ENCODE peak calls at places on chromosome 10, in ten cellular contexts. W is mesothelial cell of epicardium; D is body of pancreas; E is cardiac muscle cell; O is GM13977; I is right atrium auricular region; C is NCI-H1105; S is myocyte; R is CD4-positive, alpha-beta T cell; N is activated CD4-positive, alpha-beta T cell treated with anti-CD3 and anti-CD28 coated beads, Interleukin-2, amount 10 ng/mL, durations not matched to agents 7 days and 5 days. H is an unnamed sample.

GRCh38 chr10:28644647-28645046 is 32.7 kb upstream of the BAMBI start:
- DNase-seq in W (no peak), D (no peak), E (no peak), O (no peak), I (no peak), C (no peak), S (no peak), R (no peak), N (no peak), H (no peak)

GRCh38 chr10:80161321-80162084 is 29.0 kb downstream of the PLAC9 start:
- DNase-seq in W (no peak), D (no peak), E (peak; percentile 27), O (no peak), I (no peak), C (peak; percentile 13), S (peak; percentile 33), R (no peak), N (no peak), H (no peak)

GRCh38 chr10:131790021-131790420 is 110.8 kb upstream of the PPP2R2D start:
- DNase-seq in W (no peak), D (no peak), E (no peak), O (no peak), I (no peak), C (no peak), S (no peak), R (no peak), N (no peak), H (no peak)

GRCh38 chr10:42734537-42734936 is 48.1 kb upstream of the BMS1 start:
- DNase-seq in W (no peak), D (peak; percentile 17), E (no peak), O (no peak), I (no peak), C (no peak), S (no peak), R (no peak), N (no peak), H (no peak)

GRCh38 chr10:78904196-78904595 is 164.6 kb upstream of the ZMIZ1 start:
- DNase-seq in W (peak; percentile 33), D (no peak), E (no peak), O (no peak), I (peak; percentile 42), C (no peak), S (no peak), R (no peak), N (no peak), H (no peak)

GRCh38 chr10:77104459-77104980 is 533.1 kb downstream of the KCNMA1 start:
- DNase-seq in W (no peak), D (peak; percentile 43), E (peak; percentile 50), O (no peak), I (peak; percentile 78), C (no peak), S (peak; percentile 20), R (no peak), N (no peak), H (no peak)

GRCh38 chr10:77564781-77565589 is 72.6 kb downstream of the KCNMA1 start:
- DNase-seq in W (no peak), D (no peak), E (peak; percentile 8), O (no peak), I (no peak), C (no peak), S (peak; percentile 89), R (no peak), N (no peak), H (no peak)

GRCh38 chr10:32446701-32447406 is 914 bp downstream of the CCDC7 start:
- DNase-seq in W (no peak), D (no peak), E (peak; percentile 55), O (no peak), I (no peak), C (no peak), S (peak; percentile 44), R (no peak), N (no peak), H (no peak)

GRCh38 chr10:79241990-79242619 is 105.2 kb upstream of the PPIF start:
- DNase-seq in W (no peak), D (peak; percentile 77), E (peak; percentile 54), O (peak; percentile 84), I (peak; percentile 84), C (no peak), S (no peak), R (no peak), N (peak; percentile 31), H (peak; percentile 82)

GRCh38 chr10:60735244-60735643 is 43.0 kb upstream of the CDK1 start:
- DNase-seq in W (no peak), D (no peak), E (no peak), O (no peak), I (no peak), C (peak; percentile 27), S (no peak), R (no peak), N (no peak), H (no peak)

GRCh38 chr10:70440296-70441160 is 953 bp downstream of the NODAL start:
- DNase-seq in W (no peak), D (no peak), E (no peak), O (peak; percentile 50), I (no peak), C (no peak), S (no peak), R (no peak), N (peak; percentile 10), H (no peak)

GRCh38 chr10:78852856-78853255 is 215.9 kb upstream of the ZMIZ1 start:
- DNase-seq in W (no peak), D (peak; percentile 68), E (peak; percentile 40), O (no peak), I (no peak), C (no peak), S (no peak), R (no peak), N (peak; percentile 13), H (no peak)

GRCh38 chr10:90644165-90644564 is 213.7 kb downstream of the HTR7 start:
- DNase-seq in W (no peak), D (no peak), E (peak; percentile 59), O (no peak), I (no peak), C (no peak), S (no peak), R (no peak), N (no peak), H (no peak)

GRCh38 chr10:89789188-89789587 is 87.8 kb downstream of the KIF20B start:
- DNase-seq in W (no peak), D (no peak), E (no peak), O (no peak), I (no peak), C (no peak), S (no peak), R (no peak), N (no peak), H (no peak)

GRCh38 chr10:126157127-126157526 is 231.2 kb downstream of the ADAM12 start:
- DNase-seq in W (no peak), D (no peak), E (no peak), O (no peak), I (no peak), C (no peak), S (no peak), R (no peak), N (no peak), H (no peak)

GRCh38 chr10:10794056-10794455 is 223.6 kb upstream of the CELF2 start:
- DNase-seq in W (no peak), D (no peak), E (no peak), O (no peak), I (no peak), C (no peak), S (peak; percentile 62), R (no peak), N (no peak), H (no peak)